ENCODE peak calls at places on chromosomes 5 and 9, in eight cellular contexts. C is uterus, R is foreskin fibroblast, I is astrocyte, H is pancreas, U is AG09319, D is progenitor cell of endocrine pancreas, M is kidney. S is an unnamed sample.

GRCh38 chr5:149667084-149667826 is 62.9 kb upstream of the PPARGC1B start:
- DNase-seq in M (no peak), D (no peak), C (no peak), R (peak), H (no peak), U (no peak), I (no peak), S (no peak)

GRCh38 chr5:125699860-125700259 is 723.3 kb upstream of the GRAMD2B start:
- DNase-seq in M (no peak), C (no peak), D (no peak), H (no peak), U (no peak), I (no peak), R (no peak), S (no peak)

GRCh38 chr9:129464972-129465833 is 155.7 kb downstream of the C9orf50 start:
- DNase-seq in M (peak), C (peak), R (peak), U (no peak), I (peak), H (no peak), D (no peak), S (no peak)

GRCh38 chr5:2111569-2112105 is 228.9 kb upstream of the IRX4 start:
- DNase-seq in M (no peak), H (no peak), U (no peak), C (no peak), D (no peak), I (no peak), R (no peak), S (no peak)

GRCh38 chr5:146340260-146341081 is 1.8 kb downstream of the POU4F3 start:
- DNase-seq in M (no peak), H (peak), R (peak), I (peak), C (peak), D (peak), U (peak), S (no peak)

GRCh38 chr5:76732405-76733048 is 16.6 kb downstream of the F2R start:
- DNase-seq in M (no peak), U (no peak), I (no peak), H (no peak), R (no peak), C (no peak), D (no peak), S (no peak)

GRCh38 chr5:21152611-21153010 is 1164.6 kb upstream of the CDH18 start:
- DNase-seq in R (no peak), M (no peak), C (no peak), U (no peak), I (peak), H (no peak), D (no peak), S (no peak)

GRCh38 chr9:70043285-70043684 is 363 bp upstream of the MAMDC2 start:
- DNase-seq in M (no peak), R (no peak), U (no peak), I (no peak), D (no peak), H (no peak), C (no peak), S (no peak)

GRCh38 chr5:68187268-68188055 is 28.1 kb upstream of the PIK3R1 start:
- DNase-seq in D (peak), R (no peak), H (no peak), I (peak), M (peak), U (no peak), C (peak), S (no peak)

GRCh38 chr5:144421411-144421810 is 250.7 kb downstream of the KCTD16 start:
- DNase-seq in R (peak), I (peak), D (no peak), C (no peak), M (no peak), U (no peak), H (no peak), S (no peak)

GRCh38 chr5:127096328-127096993 is 23.2 kb upstream of the C5orf63 start:
- DNase-seq in D (no peak), C (no peak), I (no peak), H (no peak), U (no peak), R (no peak), M (no peak), S (no peak)

GRCh38 chr5:151191661-151192060 is 32.2 kb downstream of the CCDC69 start:
- DNase-seq in M (no peak), R (no peak), H (no peak), I (no peak), C (no peak), U (no peak), D (no peak), S (no peak)

GRCh38 chr5:4640793-4641192 is 499.3 kb upstream of the ADAMTS16 start:
- DNase-seq in H (no peak), M (no peak), D (no peak), C (no peak), U (no peak), I (peak), R (no peak), S (no peak)

GRCh38 chr9:13220837-13221236 is 58.7 kb downstream of the MPDZ start:
- DNase-seq in I (no peak), U (no peak), M (no peak), D (no peak), R (no peak), C (no peak), H (no peak), S (no peak)

GRCh38 chr5:132233811-132234683 is 6.4 kb upstream of the P4HA2 start:
- DNase-seq in H (no peak), U (no peak), C (no peak), I (no peak), D (no peak), M (no peak), R (no peak), S (no peak)

GRCh38 chr9:122900791-122901190 is 4.4 kb downstream of the RC3H2 start:
- DNase-seq in C (no peak), D (no peak), H (no peak), R (no peak), I (peak), U (no peak), M (no peak), S (no peak)

GRCh38 chr5:135867599-135867998 is 28.0 kb downstream of the IL9 start:
- DNase-seq in R (no peak), I (no peak), U (no peak), D (no peak), M (no peak), H (no peak), C (no peak), S (no peak)

GRCh38 chr9:752681-753200 is 88.8 kb upstream of the DMRT1 start:
- DNase-seq in I (no peak), R (peak), M (no peak), C (no peak), U (no peak), H (no peak), D (no peak), S (no peak)

GRCh38 chr5:90337449-90338052 is 72.0 kb downstream of the CETN3 start:
- DNase-seq in H (no peak), U (no peak), R (no peak), M (no peak), C (no peak), I (no peak), D (no peak), S (no peak)

GRCh38 chr5:135376961-135377621 is 21.9 kb downstream of the MACROH2A1 start:
- DNase-seq in H (no peak), I (no peak), D (no peak), C (no peak), M (no peak), R (peak), U (no peak), S (no peak)

GRCh38 chr5:125348221-125348692 is 601.8 kb upstream of the ZNF608 start:
- DNase-seq in H (no peak), U (no peak), R (peak), I (no peak), M (no peak), C (no peak), D (no peak), S (no peak)

GRCh38 chr5:15008476-15008875 is 136.9 kb upstream of the ANKH start:
- DNase-seq in I (peak), R (peak), M (peak), D (no peak), C (peak), H (peak), U (peak), S (peak)

GRCh38 chr9:124747065-124747464 is 24.0 kb downstream of the NR6A1 start:
- DNase-seq in C (no peak), D (no peak), I (no peak), H (no peak), M (no peak), U (no peak), R (no peak), S (no peak)

GRCh38 chr9:133842721-133843227 is 104.6 kb upstream of the SARDH start:
- DNase-seq in C (no peak), U (no peak), I (no peak), D (no peak), H (no peak), R (no peak), M (peak), S (no peak)

GRCh38 chr5:138454121-138454520 is 11.2 kb upstream of the EGR1 start:
- DNase-seq in U (no peak), H (no peak), R (no peak), M (no peak), D (no peak), C (no peak), I (no peak), S (no peak)

GRCh38 chr5:5179597-5179996 is 39.5 kb downstream of the ADAMTS16 start:
- DNase-seq in D (no peak), U (no peak), H (no peak), M (no peak), R (no peak), C (no peak), I (no peak), S (no peak)

GRCh38 chr5:141691286-141691866 is 9.3 kb upstream of the ARAP3 start:
- DNase-seq in C (no peak), M (no peak), I (no peak), R (no peak), H (no peak), D (no peak), U (no peak), S (no peak)

GRCh38 chr5:109836280-109836679 is 146.6 kb downstream of the MAN2A1 start:
- DNase-seq in R (no peak), I (no peak), D (no peak), M (no peak), H (no peak), U (no peak), C (no peak), S (no peak)

GRCh38 chr9:113895526-113895925 is 19.4 kb downstream of the ZNF618 start:
- DNase-seq in U (no peak), D (no peak), H (no peak), M (no peak), R (peak), C (no peak), I (no peak), S (no peak)

GRCh38 chr5:142913728-142914338 is 143.7 kb downstream of the ARHGAP26 start:
- DNase-seq in M (no peak), D (no peak), C (no peak), I (no peak), R (no peak), U (no peak), H (no peak), S (no peak)

GRCh38 chr5:56422060-56422762 is 189.1 kb upstream of the ANKRD55 start:
- DNase-seq in C (no peak), H (peak), R (no peak), U (no peak), I (no peak), M (no peak), D (no peak), S (no peak)

GRCh38 chr5:38367410-38367809 is 109.1 kb downstream of the EGFLAM start:
- DNase-seq in U (no peak), C (no peak), M (no peak), I (no peak), R (no peak), H (no peak), D (no peak), S (no peak)

GRCh38 chr9:87113892-87114291 is 166.6 kb upstream of the GAS1 start:
- DNase-seq in D (no peak), H (no peak), M (no peak), I (no peak), C (no peak), U (no peak), R (peak), S (no peak)
- TF ChIP-seq CTCF in D (peak), H (no peak), M (no peak), I (no peak), C (no peak), U (no peak), R (no peak), S (peak)

DNA sequence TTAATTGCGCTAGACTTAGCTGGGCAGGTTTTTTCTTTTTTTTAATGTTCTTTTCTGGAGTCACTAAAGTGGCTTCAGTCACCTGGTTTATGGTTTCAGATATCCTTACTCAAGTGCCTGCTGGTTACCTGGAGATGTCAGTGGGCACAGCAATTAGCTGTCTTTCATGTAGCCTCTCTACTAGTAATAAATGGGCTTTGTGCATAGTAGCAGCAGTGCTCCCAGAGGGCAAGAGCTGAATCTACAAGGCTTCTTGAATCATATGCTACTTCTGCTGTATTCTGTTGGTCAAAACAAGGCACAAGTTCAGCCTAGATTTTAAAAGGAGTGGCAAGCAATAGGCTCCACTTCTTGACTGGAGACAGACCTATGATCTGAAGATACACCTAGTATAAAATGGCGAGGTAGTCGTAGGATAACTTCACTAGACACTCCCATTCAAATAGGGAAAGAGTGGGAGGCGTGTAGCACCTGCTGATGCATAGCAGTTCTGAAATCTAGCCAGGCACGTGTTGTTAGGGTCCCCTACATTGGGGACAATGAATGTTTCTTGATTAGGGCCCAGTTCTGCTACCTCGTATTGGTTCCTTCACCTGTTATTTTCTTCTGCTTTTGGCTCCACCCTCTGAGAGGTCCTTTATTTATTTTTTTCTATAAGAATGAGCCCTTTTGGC is 7.0 kb downstream of the SCAMP1 start:
- DNase-seq in U (no peak), C (no peak), I (no peak), D (no peak), R (no peak), M (no peak), H (no peak), S (no peak)
- TF ChIP-seq CTCF in U (no peak), C (no peak), I (no peak), D (peak), R (no peak), M (no peak), H (no peak), S (peak)

DNA sequence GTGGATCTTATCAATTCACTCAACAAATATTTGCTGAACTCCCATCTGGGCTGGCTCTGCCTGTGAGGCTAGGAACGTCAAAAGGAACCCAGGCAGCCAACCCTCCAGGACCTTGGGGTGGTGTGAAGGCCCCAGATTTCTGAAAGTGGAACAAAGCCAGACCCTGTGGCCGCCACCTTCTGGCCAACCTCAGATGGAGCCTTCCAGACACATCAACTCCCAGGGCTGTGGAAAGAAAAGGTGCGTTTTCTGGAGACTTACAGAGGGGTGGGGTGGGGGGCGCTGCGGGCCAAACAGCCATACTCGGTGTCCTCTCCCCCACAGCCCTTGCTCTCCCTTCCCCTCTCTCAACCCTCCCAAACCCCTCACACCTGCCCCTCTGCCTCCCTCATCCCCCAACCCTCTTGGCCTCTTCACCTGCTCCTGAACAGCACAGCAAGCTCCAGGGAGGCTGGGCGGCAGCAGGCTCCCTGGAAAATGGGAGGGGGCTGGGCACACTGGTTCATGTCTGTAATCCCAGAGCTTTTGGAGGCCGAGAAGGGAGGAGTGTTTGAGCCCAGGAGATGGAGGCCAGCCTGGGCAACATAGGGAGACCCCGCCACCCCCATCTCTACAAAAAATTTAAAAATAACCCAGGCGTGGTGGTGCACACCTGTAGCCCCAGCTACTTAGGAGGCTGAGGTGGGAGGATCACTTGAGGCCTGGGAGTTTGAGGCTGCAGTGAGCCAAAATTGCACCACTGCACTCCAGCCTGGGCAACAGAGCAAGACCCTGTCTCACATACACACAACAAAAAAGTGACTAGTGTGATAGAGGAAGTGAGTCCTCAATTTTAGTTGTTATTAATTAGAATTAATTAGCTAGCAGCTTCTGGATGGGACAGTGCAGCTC is 45.0 kb upstream of the PRRC2B start:
- DNase-seq in D (no peak), M (peak), C (no peak), I (no peak), R (peak), U (no peak), H (no peak), S (peak)
- TF ChIP-seq CTCF in D (peak), M (no peak), C (no peak), I (no peak), R (no peak), U (no peak), H (no peak), S (peak)

DNA sequence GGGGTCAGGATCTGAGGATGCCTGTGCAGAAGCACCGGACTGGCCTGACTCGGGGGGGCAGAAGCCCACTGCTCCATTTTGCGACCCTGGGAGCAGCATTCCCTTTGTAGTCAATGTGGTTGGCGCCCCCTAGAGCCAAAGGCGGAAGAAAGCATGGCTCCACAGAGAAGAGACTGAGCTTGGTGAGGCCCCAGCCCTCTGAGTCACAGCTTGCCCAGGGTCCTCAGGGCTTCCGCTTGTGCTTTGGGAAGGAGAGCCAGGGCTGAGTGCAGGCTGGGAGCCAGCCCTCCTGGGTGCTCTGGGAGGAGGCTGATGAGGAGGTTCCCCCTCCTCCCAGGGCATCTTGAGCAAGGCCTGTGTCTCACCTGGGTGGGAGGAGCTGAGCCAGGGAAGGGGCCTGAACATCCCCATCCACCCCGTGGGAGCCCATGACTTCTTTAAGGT is 5.5 kb upstream of the AQP3 start:
- DNase-seq in M (peak), D (peak), R (peak), C (no peak), H (peak), I (peak), U (peak), S (no peak)
- TF ChIP-seq CTCF in M (peak), D (peak), R (peak), C (peak), H (peak), I (peak), U (peak), S (peak)

DNA sequence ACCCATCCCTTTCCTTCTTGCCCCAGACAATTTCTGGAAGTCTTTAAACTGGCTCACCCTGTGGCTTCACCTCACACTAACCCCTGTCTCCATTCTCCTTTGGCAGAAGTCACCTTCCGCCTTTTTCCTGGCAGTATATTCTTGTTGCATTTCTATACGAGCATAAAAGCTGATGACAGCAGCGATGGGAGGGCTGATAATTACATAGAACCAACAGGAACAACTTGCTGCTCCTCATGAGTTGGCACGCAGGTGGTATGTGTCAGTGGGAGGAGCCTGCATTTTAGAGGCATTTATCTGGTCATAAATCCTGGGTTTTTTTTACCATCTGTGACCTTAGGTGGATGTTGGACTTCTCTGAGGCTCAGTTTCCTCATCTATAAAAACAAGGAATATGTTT is 61.4 kb upstream of the CKMT2 start:
- DNase-seq in D (no peak), U (no peak), C (no peak), M (no peak), I (no peak), R (no peak), H (no peak), S (no peak)
- TF ChIP-seq CTCF in D (no peak), U (no peak), C (no peak), M (no peak), I (no peak), R (no peak), H (no peak), S (no peak)